ENCODE peak calls at places on chromosomes 11 and 22, in seven cellular contexts. R, Y, M, B, H, T and Q are unnamed samples.

GRCh38 chr11:59173080-59173963 is 1.4 kb downstream of the DTX4 start:
- DNase-seq in R (peak; percentile 40), Y (peak; percentile 48), T (no peak), M (peak; percentile 10), B (peak; percentile 18), H (peak; percentile 30), Q (no peak)

GRCh38 chr11:57073121-57073520 is 84.4 kb downstream of the OR5AK2 start:
- DNase-seq in R (no peak), Y (no peak), B (no peak), T (no peak), M (no peak), H (peak; percentile 14), Q (no peak)

GRCh38 chr11:4677948-4678347 is 19.7 kb downstream of the OR51E2 start:
- DNase-seq in M (no peak), Y (no peak), R (no peak), H (no peak), B (no peak), T (no peak), Q (no peak)

GRCh38 chr11:126993599-126993998 is 7.0 kb downstream of the KIRREL3 start:
- DNase-seq in T (no peak), Y (no peak), B (no peak), H (peak; percentile 86), R (no peak), M (no peak), Q (no peak)

GRCh38 chr22:44249376-44250147 is 63.2 kb downstream of the SHISAL1 start:
- DNase-seq in Y (no peak), R (no peak), T (no peak), B (no peak), M (no peak), H (no peak), Q (no peak)

GRCh38 chr22:44326549-44326881 is 13.8 kb upstream of the SHISAL1 start:
- DNase-seq in T (no peak), R (no peak), Y (no peak), M (no peak), B (no peak), H (no peak), Q (no peak)

GRCh38 chr11:92050305-92050704 is 174.3 kb upstream of the FAT3 start:
- DNase-seq in Y (peak; percentile 2), B (no peak), H (no peak), M (no peak), R (no peak), T (no peak), Q (no peak)

GRCh38 chr11:72983560-72983959 is 158.6 kb downstream of the FCHSD2 start:
- DNase-seq in H (no peak), R (no peak), M (no peak), B (no peak), Y (no peak), T (no peak), Q (no peak)

GRCh38 chr11:23353611-23354010 is 493.3 kb upstream of the CCDC179 start:
- DNase-seq in T (no peak), R (no peak), Y (no peak), M (no peak), B (no peak), H (no peak), Q (no peak)

GRCh38 chr11:38460901-38461300 is 1862.9 kb upstream of the RAG2 start:
- DNase-seq in Y (peak; percentile 80), T (no peak), R (peak; percentile 33), M (no peak), H (no peak), B (peak; percentile 40), Q (no peak)

GRCh38 chr11:128324531-128325141 is 262.7 kb downstream of the ETS1 start:
- DNase-seq in B (no peak), H (no peak), M (peak; percentile 73), T (no peak), R (no peak), Y (no peak), Q (no peak)

GRCh38 chr11:100674212-100674611 is 12.9 kb upstream of the ARHGAP42 start:
- DNase-seq in R (no peak), B (no peak), M (no peak), H (peak; percentile 59), Y (no peak), T (no peak), Q (no peak)

GRCh38 chr11:84626256-84626655 is 1000.9 kb downstream of the DLG2 start:
- DNase-seq in M (no peak), Y (peak; percentile 9), R (no peak), B (no peak), T (no peak), H (peak; percentile 3), Q (no peak)